ENCODE peak calls at places on chromosome 12, in ten cellular contexts. D is esophagus muscularis mucosa, V is MM.1S, R is fibroblast of lung, G is AG04450, J is dorsolateral prefrontal cortex, Y is epithelial cell of esophagus, E is suprapubic skin, P is gastrocnemius medialis, L is WTC11. W is an unnamed sample.

GRCh38 chr12:113802000-113802749 is 163.9 kb downstream of the RBM19 start:
- DNase-seq in D (no peak), V (no peak), R (no peak), G (no peak), J (no peak), Y (peak), E (no peak), P (no peak), L (no peak), W (no peak)

GRCh38 chr12:13784504-13784903 is 196.9 kb downstream of the GRIN2B start:
- DNase-seq in D (no peak), V (no peak), R (no peak), G (no peak), J (no peak), Y (no peak), E (no peak), P (no peak), L (no peak), W (no peak)

GRCh38 chr12:4177257-4177656 is 96.3 kb upstream of the CCND2 start:
- DNase-seq in D (no peak), V (no peak), R (no peak), G (no peak), J (no peak), Y (no peak), E (no peak), P (no peak), L (no peak), W (no peak)

GRCh38 chr12:116436561-116437249 is 122.5 kb upstream of the MAP1LC3B2 start:
- DNase-seq in D (no peak), V (no peak), R (no peak), G (no peak), J (no peak), Y (no peak), E (no peak), P (no peak), L (no peak), W (no peak)

GRCh38 chr12:76274699-76275098 is 73.5 kb downstream of the BBS10 start:
- DNase-seq in D (no peak), V (no peak), R (no peak), G (no peak), J (no peak), Y (peak), E (no peak), P (no peak), L (no peak), W (no peak)

GRCh38 chr12:131129839-131130238 is 176.1 kb downstream of the ADGRD1 start:
- DNase-seq in D (no peak), V (no peak), R (no peak), G (no peak), J (peak), Y (no peak), E (peak), P (no peak), L (no peak), W (no peak)

GRCh38 chr12:32874083-32874482 is 22.5 kb downstream of the PKP2 start:
- DNase-seq in D (no peak), V (no peak), R (no peak), G (no peak), J (no peak), Y (no peak), E (no peak), P (no peak), L (no peak), W (no peak)

GRCh38 chr12:65325183-65325582 is 46.7 kb downstream of the MSRB3 start:
- DNase-seq in D (no peak), V (no peak), R (no peak), G (no peak), J (no peak), Y (no peak), E (no peak), P (no peak), L (no peak), W (no peak)

GRCh38 chr12:106248177-106248848 is 493 bp upstream of the CKAP4 start:
- DNase-seq in D (no peak), V (peak), R (peak), G (no peak), J (peak), Y (peak), E (peak), P (no peak), L (peak), W (peak)

GRCh38 chr12:90015228-90015627 is 306.6 kb upstream of the ATP2B1 start:
- DNase-seq in D (no peak), V (no peak), R (no peak), G (no peak), J (no peak), Y (peak), E (no peak), P (no peak), L (no peak), W (no peak)

GRCh38 chr12:100574262-100575074 is 984 bp downstream of the GAS2L3 start:
- DNase-seq in D (no peak), V (no peak), R (peak), G (no peak), J (no peak), Y (peak), E (no peak), P (no peak), L (peak), W (no peak)

GRCh38 chr12:38587594-38587993 is 271.0 kb downstream of the ALG10B start:
- DNase-seq in D (no peak), V (no peak), R (no peak), G (no peak), J (no peak), Y (peak), E (no peak), P (no peak), L (no peak), W (no peak)

GRCh38 chr12:126837697-126838096 is 1429.3 kb upstream of the TMEM132C start:
- DNase-seq in D (no peak), V (no peak), R (no peak), G (no peak), J (no peak), Y (no peak), E (no peak), P (no peak), L (no peak), W (no peak)

GRCh38 chr12:78666584-78666983 is 198.0 kb upstream of the SYT1 start:
- DNase-seq in D (no peak), V (no peak), R (no peak), G (no peak), J (no peak), Y (no peak), E (no peak), P (no peak), L (no peak), W (no peak)

GRCh38 chr12:28383368-28383767 is 193.1 kb downstream of the CCDC91 start:
- DNase-seq in D (no peak), V (no peak), R (no peak), G (no peak), J (no peak), Y (no peak), E (no peak), P (no peak), L (no peak), W (no peak)

GRCh38 chr12:70571705-70572269 is 65.4 kb downstream of the PTPRB start:
- DNase-seq in D (no peak), V (no peak), R (no peak), G (no peak), J (no peak), Y (no peak), E (no peak), P (no peak), L (no peak), W (no peak)

GRCh38 chr12:118357327-118358007 is 15.2 kb downstream of the TAOK3 start:
- DNase-seq in D (no peak), V (no peak), R (peak), G (no peak), J (no peak), Y (peak), E (no peak), P (peak), L (no peak), W (peak)

GRCh38 chr12:89087149-89087834 is 265.0 kb downstream of the DUSP6 start:
- DNase-seq in D (peak), V (no peak), R (no peak), G (no peak), J (no peak), Y (no peak), E (no peak), P (no peak), L (no peak), W (no peak)

GRCh38 chr12:32302218-32302826 is 97.0 kb upstream of the FGD4 start:
- DNase-seq in D (no peak), V (peak), R (peak), G (no peak), J (no peak), Y (peak), E (no peak), P (no peak), L (peak), W (peak)

GRCh38 chr12:39872425-39872824 is 233.5 kb downstream of the SLC2A13 start:
- DNase-seq in D (no peak), V (no peak), R (no peak), G (no peak), J (no peak), Y (no peak), E (no peak), P (no peak), L (no peak), W (no peak)

GRCh38 chr12:48352157-48352775 is 1.5 kb upstream of the ZNF641 start:
- DNase-seq in D (no peak), V (no peak), R (no peak), G (no peak), J (no peak), Y (no peak), E (no peak), P (no peak), L (no peak), W (no peak)

GRCh38 chr12:56628671-56629458 is 1.3 kb downstream of the BAZ2A start:
- DNase-seq in D (no peak), V (peak), R (peak), G (peak), J (peak), Y (peak), E (no peak), P (peak), L (peak), W (peak)

GRCh38 chr12:47820631-47821345 is 1.1 kb upstream of the HDAC7 start:
- DNase-seq in D (peak), V (no peak), R (peak), G (peak), J (peak), Y (peak), E (peak), P (peak), L (peak), W (no peak)

GRCh38 chr12:89414851-89415250 is 62.5 kb upstream of the DUSP6 start:
- DNase-seq in D (no peak), V (no peak), R (peak), G (no peak), J (no peak), Y (peak), E (no peak), P (no peak), L (no peak), W (no peak)

GRCh38 chr12:63764481-63764880 is 15.2 kb upstream of the RXYLT1 start:
- DNase-seq in D (no peak), V (no peak), R (no peak), G (no peak), J (no peak), Y (no peak), E (no peak), P (no peak), L (no peak), W (no peak)

GRCh38 chr12:106380954-106381353 is 23.4 kb downstream of the POLR3B start:
- DNase-seq in D (no peak), V (no peak), R (no peak), G (no peak), J (no peak), Y (no peak), E (no peak), P (no peak), L (no peak), W (no peak)

GRCh38 chr12:79407671-79408622 is 282.8 kb downstream of the PAWR start:
- DNase-seq in D (no peak), V (peak), R (peak), G (peak), J (no peak), Y (peak), E (no peak), P (no peak), L (peak), W (peak)

GRCh38 chr12:69908208-69908607 is 83.2 kb downstream of the MYRFL start:
- DNase-seq in D (no peak), V (no peak), R (no peak), G (no peak), J (no peak), Y (peak), E (no peak), P (no peak), L (no peak), W (no peak)

GRCh38 chr12:125332900-125333299 is 267.7 kb downstream of the AACS start:
- DNase-seq in D (no peak), V (no peak), R (no peak), G (no peak), J (no peak), Y (no peak), E (no peak), P (no peak), L (peak), W (no peak)
- TF ChIP-seq CTCF in D (no peak), V (no peak), R (no peak), G (no peak), J (no peak), Y (no peak), E (no peak), P (no peak), L (peak), W (no peak)

GRCh38 chr12:52249511-52250047 is 16.5 kb downstream of the KRT7 start:
- DNase-seq in D (no peak), V (no peak), R (no peak), G (no peak), J (no peak), Y (no peak), E (no peak), P (no peak), L (no peak), W (no peak)

GRCh38 chr12:52248541-52249035 is 15.5 kb downstream of the KRT7 start:
- DNase-seq in D (no peak), V (no peak), R (no peak), G (no peak), J (no peak), Y (no peak), E (peak), P (no peak), L (no peak), W (no peak)

GRCh38 chr12:52249041-52249461 is 16.0 kb downstream of the KRT7 start:
- DNase-seq in D (no peak), V (no peak), R (no peak), G (no peak), J (no peak), Y (no peak), E (no peak), P (peak), L (no peak), W (no peak)

GRCh38 chr12:52251367-52252055 is 18.5 kb downstream of the KRT7 start:
- DNase-seq in D (no peak), V (no peak), R (no peak), G (no peak), J (no peak), Y (no peak), E (no peak), P (no peak), L (no peak), W (no peak)

DNA sequence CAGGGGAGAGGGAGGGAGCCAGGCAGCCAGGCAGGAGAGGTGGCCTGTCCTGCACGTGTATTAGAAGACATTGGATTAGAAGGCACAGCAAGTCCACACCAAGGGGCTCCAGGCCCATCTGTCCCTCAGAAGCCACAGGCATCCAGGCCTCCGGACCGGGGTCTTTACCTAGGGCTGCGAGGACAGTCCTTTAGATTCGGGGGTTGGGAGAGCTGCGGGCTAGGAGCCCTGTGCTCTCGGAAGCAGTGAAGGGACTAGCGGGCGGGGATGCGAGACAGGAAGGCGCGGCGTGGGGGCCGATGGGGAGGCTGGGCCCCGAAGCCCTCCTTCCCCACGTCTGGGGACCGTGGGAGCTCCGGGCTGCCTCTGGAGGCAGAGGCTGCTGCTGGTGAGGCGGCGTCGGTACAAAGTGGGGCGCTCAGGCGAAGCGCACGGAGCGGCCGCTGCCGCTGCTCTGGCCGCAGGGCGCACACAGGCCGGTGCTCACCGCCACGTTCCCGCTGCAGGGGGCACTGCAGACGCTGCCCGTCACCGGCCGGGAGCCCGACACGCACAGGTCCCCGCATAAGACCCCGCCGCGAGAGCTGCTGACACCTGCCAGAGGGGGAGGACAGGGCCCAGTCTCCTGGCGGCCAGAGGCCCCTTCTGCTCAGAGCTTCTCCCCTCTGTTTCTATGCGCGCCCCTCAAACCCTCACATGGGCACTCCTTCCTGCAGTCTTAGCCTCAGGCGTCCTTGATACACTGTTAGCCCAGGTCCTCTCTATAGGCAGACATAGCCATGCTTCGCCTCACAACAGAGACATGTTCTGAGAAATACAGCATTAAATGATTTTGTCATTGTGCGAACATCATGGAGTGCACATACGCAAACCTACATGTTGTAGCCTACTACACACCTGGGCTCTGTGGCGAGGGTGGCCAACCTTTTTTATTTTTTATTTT is 17.3 kb downstream of the KRT7 start:
- DNase-seq in D (no peak), V (no peak), R (no peak), G (no peak), J (no peak), Y (no peak), E (no peak), P (no peak), L (peak), W (no peak)
- TF ChIP-seq CTCF in D (no peak), V (no peak), R (no peak), G (no peak), J (no peak), Y (no peak), E (no peak), P (no peak), L (no peak), W (no peak)

DNA sequence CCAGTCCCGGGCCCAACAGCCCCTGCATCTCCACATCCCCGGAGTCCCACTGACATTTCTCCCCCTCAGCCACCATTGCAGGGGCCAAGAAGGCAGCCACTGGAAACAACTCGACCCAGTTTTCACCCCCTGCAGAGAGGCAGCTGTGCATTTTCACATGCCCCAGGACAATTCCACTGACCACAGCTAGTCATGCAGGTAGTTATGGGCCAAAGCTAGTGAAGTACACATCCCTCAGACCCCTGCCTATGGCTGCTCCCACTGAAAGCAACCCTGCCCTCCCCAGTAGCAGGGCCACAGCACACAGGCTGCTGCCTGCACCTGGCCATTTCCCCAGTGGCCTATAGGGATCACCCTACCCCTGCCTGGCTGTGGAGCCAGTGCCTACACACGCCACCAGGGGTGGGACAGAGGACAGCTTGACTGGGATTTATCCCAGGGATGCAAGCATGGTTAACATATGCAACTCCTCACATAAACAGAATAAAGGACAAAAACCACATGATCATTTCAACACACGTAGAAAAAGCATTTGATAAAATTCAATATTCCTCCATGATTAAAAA is 154.0 kb downstream of the NDUFA12 start:
- DNase-seq in D (no peak), V (no peak), R (no peak), G (no peak), J (no peak), Y (no peak), E (no peak), P (no peak), L (peak), W (no peak)
- TF ChIP-seq CTCF in D (no peak), V (no peak), R (no peak), G (no peak), J (no peak), Y (no peak), E (no peak), P (no peak), L (no peak), W (no peak)

GRCh38 chr12:20473133-20473532 is 104.8 kb downstream of the PDE3A start:
- DNase-seq in D (no peak), V (no peak), R (no peak), G (no peak), J (no peak), Y (no peak), E (no peak), P (no peak), L (no peak), W (no peak)
- TF ChIP-seq CTCF in D (no peak), V (no peak), R (no peak), G (no peak), J (no peak), Y (no peak), E (no peak), P (no peak), L (no peak), W (no peak)

GRCh38 chr12:2054091-2055018 is 1.6 kb downstream of the CACNA1C start:
- DNase-seq in D (no peak), V (no peak), R (no peak), G (no peak), J (peak), Y (no peak), E (no peak), P (no peak), L (no peak), W (no peak)

GRCh38 chr12:2053675-2054070 is 886 bp downstream of the CACNA1C start:
- DNase-seq in D (no peak), V (no peak), R (peak), G (no peak), J (no peak), Y (no peak), E (no peak), P (no peak), L (no peak), W (no peak)

GRCh38 chr12:2052861-2053674 is at the start of gene CACNA1C:
- DNase-seq in D (no peak), V (peak), R (peak), G (no peak), J (peak), Y (peak), E (no peak), P (no peak), L (peak), W (peak)

GRCh38 chr12:2049604-2050540 is 2.9 kb upstream of the CACNA1C start:
- DNase-seq in D (no peak), V (peak), R (no peak), G (no peak), J (no peak), Y (no peak), E (no peak), P (no peak), L (no peak), W (no peak)

GRCh38 chr12:2051700-2052625 is 824 bp upstream of the CACNA1C start:
- DNase-seq in D (no peak), V (no peak), R (no peak), G (no peak), J (no peak), Y (no peak), E (no peak), P (no peak), L (no peak), W (no peak)
- TF ChIP-seq CTCF in D (no peak), V (no peak), R (no peak), G (no peak), J (peak), Y (no peak), E (no peak), P (no peak), L (no peak), W (no peak)

GRCh38 chr12:6059860-6060565 is 64.5 kb downstream of the VWF start:
- DNase-seq in D (no peak), V (no peak), R (no peak), G (no peak), J (no peak), Y (no peak), E (no peak), P (no peak), L (no peak), W (no peak)

GRCh38 chr12:6061661-6062060 is 62.8 kb downstream of the VWF start:
- DNase-seq in D (no peak), V (no peak), R (peak), G (peak), J (no peak), Y (no peak), E (no peak), P (no peak), L (no peak), W (no peak)

GRCh38 chr12:6065131-6065871 is 59.2 kb downstream of the VWF start:
- DNase-seq in D (no peak), V (no peak), R (no peak), G (no peak), J (no peak), Y (no peak), E (no peak), P (no peak), L (no peak), W (no peak)

GRCh38 chr12:6063379-6063735 is 61.1 kb downstream of the VWF start:
- DNase-seq in D (no peak), V (no peak), R (no peak), G (no peak), J (no peak), Y (no peak), E (no peak), P (no peak), L (no peak), W (no peak)

GRCh38 chr12:6062427-6063378 is 61.8 kb downstream of the VWF start:
- DNase-seq in D (no peak), V (peak), R (peak), G (peak), J (no peak), Y (peak), E (no peak), P (peak), L (peak), W (peak)
- TF ChIP-seq CTCF in D (peak), V (peak), R (peak), G (peak), J (peak), Y (peak), E (peak), P (peak), L (peak), W (peak)

W was measured in GM10248.